ENCODE peak calls at places on chromosome X, in four cellular contexts. U is astrocyte of the spinal cord, Y is HAP-1, W is prostate gland. G is an unnamed sample.

GRCh38 chrX:67693928-67694327 is 150.1 kb downstream of the AR start:
- DNase-seq in Y (no peak), W (no peak), U (no peak), G (no peak)

GRCh38 chrX:120402363-120402762 is 40.5 kb downstream of the ATP1B4 start:
- DNase-seq in W (no peak), U (no peak), Y (no peak), G (no peak)

GRCh38 chrX:41313419-41313818 is 20.5 kb upstream of the DDX3X start:
- DNase-seq in Y (no peak), U (peak), W (no peak), G (peak)

GRCh38 chrX:53004038-53004437 is 44.6 kb upstream of the GPR173 start:
- DNase-seq in W (no peak), U (no peak), Y (no peak), G (no peak)

GRCh38 chrX:13774696-13775095 is 40.1 kb downstream of the OFD1 start:
- DNase-seq in U (peak), Y (no peak), W (no peak), G (no peak)

GRCh38 chrX:85052207-85052606 is 48.5 kb downstream of the APOOL start:
- DNase-seq in Y (no peak), U (no peak), W (no peak), G (no peak)

GRCh38 chrX:70444326-70445196 is at the start of gene DLG3:
- DNase-seq in W (no peak), Y (peak), U (peak), G (no peak)

GRCh38 chrX:39896951-39897740 is 200.6 kb downstream of the BCOR start:
- DNase-seq in U (peak), Y (no peak), W (peak), G (no peak)

GRCh38 chrX:98068210-98068609 is 1184.5 kb downstream of the RPA4 start:
- DNase-seq in W (peak), U (peak), Y (no peak), G (no peak)

GRCh38 chrX:68693481-68694410 is 46.3 kb downstream of the STARD8 start:
- DNase-seq in U (peak), W (peak), Y (peak), G (no peak)

GRCh38 chrX:33252306-33252825 is 41.0 kb upstream of the DMD start:
- DNase-seq in W (no peak), U (no peak), Y (no peak), G (no peak)

GRCh38 chrX:128020701-128021100 is 31.5 kb downstream of the ACTRT1 start:
- DNase-seq in W (no peak), Y (no peak), U (peak), G (peak)

GRCh38 chrX:68892651-68893050 is 63.8 kb downstream of the EFNB1 start:
- DNase-seq in Y (no peak), W (no peak), U (no peak), G (no peak)

GRCh38 chrX:122026665-122027064 is 979.3 kb downstream of the GLUD2 start:
- DNase-seq in U (no peak), W (no peak), Y (no peak), G (no peak)

GRCh38 chrX:1221296-1221845 is 8.9 kb upstream of the CRLF2 start:
- DNase-seq in U (no peak), Y (no peak), W (no peak), G (no peak)

GRCh38 chrX:132775230-132775823 is 183.1 kb downstream of the HS6ST2 start:
- DNase-seq in U (no peak), W (no peak), Y (no peak), G (no peak)

GRCh38 chrX:13334491-13334890 is 14.6 kb upstream of the ATXN3L start:
- DNase-seq in Y (no peak), W (no peak), U (no peak), G (no peak)

GRCh38 chrX:150238656-150239382 is 124.3 kb upstream of the MAMLD1 start:
- DNase-seq in Y (no peak), W (no peak), U (no peak), G (no peak)

GRCh38 chrX:113510586-113510985 is 670.0 kb upstream of the AMOT start:
- DNase-seq in U (no peak), Y (no peak), W (no peak), G (no peak)

GRCh38 chrX:40663880-40664630 is 16.7 kb upstream of the CXorf38 start:
- DNase-seq in U (peak), W (no peak), Y (no peak), G (no peak)

GRCh38 chrX:115622534-115622933 is 61.6 kb downstream of the PLS3 start:
- DNase-seq in W (no peak), Y (no peak), U (no peak), G (no peak)

GRCh38 chrX:47501226-47502071 is 18.4 kb upstream of the ZNF41 start:
- DNase-seq in U (peak), Y (no peak), W (no peak), G (no peak)

GRCh38 chrX:41300758-41301437 is 33.1 kb upstream of the DDX3X start:
- DNase-seq in Y (no peak), U (peak), W (no peak), G (no peak)

GRCh38 chrX:39850630-39851152 is 247.1 kb downstream of the BCOR start:
- DNase-seq in Y (no peak), W (no peak), U (peak), G (no peak)

GRCh38 chrX:46260502-46260901 is 284.7 kb downstream of the ZNF674 start:
- DNase-seq in U (peak), Y (no peak), W (no peak), G (no peak)

GRCh38 chrX:106341823-106342222 is 173.7 kb downstream of the PWWP3B start:
- DNase-seq in Y (no peak), W (no peak), U (peak), G (no peak)

GRCh38 chrX:109797311-109797975 is 64.4 kb upstream of the ACSL4 start:
- DNase-seq in W (no peak), Y (no peak), U (no peak), G (no peak)

GRCh38 chrX:24494544-24495113 is 29.5 kb downstream of the PDK3 start:
- DNase-seq in U (peak), W (peak), Y (peak), G (peak)

GRCh38 chrX:21885568-21885967 is 29.8 kb downstream of the YY2 start:
- DNase-seq in Y (peak), W (no peak), U (peak), G (no peak)

GRCh38 chrX:440636-441035 is 53.9 kb upstream of the PPP2R3B start:
- DNase-seq in U (no peak), Y (no peak), W (no peak), G (no peak)

GRCh38 chrX:50204364-50204899 is at the start of gene CCNB3:
- DNase-seq in W (peak), U (peak), Y (peak), G (peak)

GRCh38 chrX:30212172-30212571 is 3.2 kb upstream of the MAGEB2 start:
- DNase-seq in U (no peak), Y (no peak), W (no peak), G (no peak)

GRCh38 chrX:41142130-41142529 is 56.9 kb downstream of the USP9X start:
- DNase-seq in W (no peak), U (no peak), Y (no peak), G (no peak)

GRCh38 chrX:149938427-149939270 is at the start of gene EOLA2:
- DNase-seq in W (peak), Y (peak), U (peak), G (peak)

GRCh38 chrX:119990995-119991787 is 47.6 kb upstream of the NKAP start:
- DNase-seq in W (no peak), U (no peak), Y (no peak), G (no peak)

DNA sequence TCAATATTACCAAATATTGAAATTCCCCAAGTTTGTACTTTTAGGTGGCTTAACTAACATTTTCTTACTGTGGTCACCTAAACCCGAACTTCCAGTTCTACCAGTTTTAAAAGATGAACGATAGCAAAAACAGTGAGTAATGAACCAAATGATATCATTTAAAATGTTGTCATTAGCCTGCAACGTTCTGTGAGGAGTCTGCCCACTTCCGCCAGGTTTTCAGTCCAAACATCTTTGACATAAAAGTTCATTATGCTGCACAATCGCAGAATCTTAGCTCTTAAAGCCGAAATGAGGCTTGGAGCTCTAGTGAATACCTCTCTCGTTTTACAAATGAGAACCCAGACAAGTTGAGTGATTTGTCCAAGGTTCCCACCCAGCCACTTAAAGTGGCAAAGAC is 762 bp downstream of the PIGA start:
- DNase-seq in U (peak), Y (no peak), W (no peak), G (no peak)
- H3K4me3 ChIP-seq in U (peak), Y (peak), W (peak), G (peak)

GRCh38 chrX:130166503-130166777 is 799 bp upstream of the AIFM1 start:
- DNase-seq in Y (peak), W (no peak), U (no peak), G (no peak)

GRCh38 chrX:130165181-130165702 is 399 bp downstream of the AIFM1 start:
- DNase-seq in Y (peak), W (no peak), U (no peak), G (no peak)

GRCh38 chrX:130165703-130166502 is at the start of gene AIFM1:
- DNase-seq in U (peak), W (peak), Y (peak), G (peak)

GRCh38 chrX:130163350-130163851 is 2.2 kb downstream of the AIFM1 start:
- DNase-seq in U (no peak), Y (no peak), W (no peak), G (no peak)

GRCh38 chrX:130167040-130167439 is 1.4 kb upstream of the AIFM1 start:
- DNase-seq in W (no peak), U (no peak), Y (peak), G (no peak)
- H3K4me3 ChIP-seq in W (no peak), U (peak), Y (peak), G (no peak)

DNA sequence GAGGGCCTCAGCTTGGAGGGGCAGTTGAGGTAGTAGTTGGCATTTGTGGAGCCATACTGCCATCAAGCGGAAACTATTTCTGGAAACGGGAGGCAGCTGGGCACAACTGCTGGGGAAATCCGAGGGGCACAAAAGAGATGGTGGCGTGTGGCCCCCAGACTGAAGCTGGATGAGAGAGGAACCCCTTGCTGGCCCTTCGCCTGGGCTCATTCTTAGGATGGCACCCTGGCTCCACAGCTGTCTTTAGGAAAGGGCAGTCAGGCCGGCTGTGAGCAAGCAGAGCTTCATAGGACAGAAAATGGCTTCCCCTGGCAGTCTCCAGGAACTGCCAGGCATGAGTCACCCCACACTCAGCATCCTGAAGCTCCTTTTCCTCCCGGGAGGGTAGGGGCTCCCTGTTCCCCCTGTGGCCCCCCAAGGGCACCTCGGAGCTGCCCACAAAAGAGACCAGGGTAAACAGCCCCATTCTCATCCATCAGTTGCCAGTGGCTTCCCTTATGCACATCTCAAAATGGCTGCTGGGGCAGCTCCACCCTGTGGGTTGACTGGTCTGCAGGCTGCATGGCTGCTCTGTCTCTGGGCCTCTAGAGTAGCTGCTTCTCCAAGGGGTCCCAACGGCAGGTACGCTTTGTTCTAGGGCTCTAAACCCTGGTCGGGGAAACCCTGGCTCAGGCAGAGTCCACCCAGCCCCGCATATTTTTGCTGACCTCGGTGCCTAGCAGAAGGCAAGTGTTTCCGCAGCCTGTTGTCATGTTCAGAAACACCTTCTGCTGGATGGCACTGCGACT is 64.7 kb downstream of the NBDY start:
- DNase-seq in Y (no peak), U (no peak), W (no peak), G (no peak)
- H3K4me3 ChIP-seq in Y (no peak), U (no peak), W (no peak), G (no peak)

GRCh38 chrX:66166671-66167070 is 2.6 kb downstream of the HEPH start:
- DNase-seq in Y (no peak), U (no peak), W (no peak), G (no peak)

GRCh38 chrX:66164470-66164869 is 423 bp downstream of the HEPH start:
- DNase-seq in U (no peak), Y (no peak), W (no peak), G (no peak)

GRCh38 chrX:66163849-66164401 is at the start of gene HEPH:
- DNase-seq in Y (no peak), W (no peak), U (peak), G (no peak)

GRCh38 chrX:66163447-66163846 is 600 bp upstream of the HEPH start:
- DNase-seq in W (no peak), U (no peak), Y (no peak), G (no peak)

DNA sequence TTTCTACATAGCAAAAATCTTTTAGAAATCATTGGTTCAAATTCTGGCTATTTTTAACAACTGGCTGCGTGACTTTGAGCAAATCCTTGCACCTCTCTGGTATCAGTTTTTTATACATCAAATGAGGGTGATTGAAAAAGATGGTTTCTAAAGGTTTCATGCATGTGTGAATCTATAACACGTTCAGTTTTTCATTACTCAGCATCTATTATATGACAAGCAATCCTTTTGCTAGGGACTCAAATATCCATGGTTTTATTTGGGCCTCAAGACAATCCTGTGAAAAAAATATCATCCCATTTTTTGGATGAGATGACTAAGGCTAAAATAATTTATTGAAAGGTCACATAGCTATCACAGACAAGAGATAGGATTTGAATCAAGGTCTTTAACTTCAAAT is 884 bp downstream of the HEPH start:
- DNase-seq in U (no peak), Y (no peak), W (no peak), G (no peak)
- H3K4me3 ChIP-seq in U (peak), Y (no peak), W (no peak), G (no peak)

GRCh38 chrX:77398341-77398740 is 48.8 kb upstream of the FGF16 start:
- DNase-seq in Y (no peak), W (no peak), U (no peak), G (no peak)
- H3K4me3 ChIP-seq in Y (no peak), W (no peak), U (no peak), G (no peak)